ENCODE peak calls at places on chromosome 21, in six cellular contexts. One of them, this sample, is unnamed.

GRCh38 chr21:31732891-31733520 is 1.1 kb upstream of the SCAF4 start:
- DNase-seq in sigmoid colon: peak; percentile 66
- DNase-seq in stomach: no peak
- DNase-seq in HFFc6: no peak
- DNase-seq in tibial artery: no peak
- DNase-seq in GM06990: no peak
- DNase-seq in this sample: no peak

GRCh38 chr21:15850645-15851044 is 120.9 kb downstream of the USP25 start:
- DNase-seq in HFFc6: peak; percentile 41
- DNase-seq in sigmoid colon: no peak
- DNase-seq in GM06990: no peak
- DNase-seq in stomach: no peak
- DNase-seq in tibial artery: no peak
- DNase-seq in this sample: no peak

GRCh38 chr21:31772674-31773555 is 41.0 kb upstream of the SCAF4 start:
- DNase-seq in HFFc6: no peak
- DNase-seq in stomach: no peak
- DNase-seq in tibial artery: no peak
- DNase-seq in sigmoid colon: no peak
- DNase-seq in GM06990: peak; percentile 67
- DNase-seq in this sample: no peak

GRCh38 chr21:46457801-46458314 is 833 bp upstream of the DIP2A start:
- DNase-seq in GM06990: no peak
- DNase-seq in tibial artery: peak; percentile 40
- DNase-seq in stomach: peak; percentile 30
- DNase-seq in sigmoid colon: peak; percentile 77
- DNase-seq in HFFc6: peak; percentile 43
- DNase-seq in this sample: no peak

GRCh38 chr21:15730484-15731242 is 881 bp downstream of the USP25 start:
- DNase-seq in HFFc6: no peak
- DNase-seq in stomach: no peak
- DNase-seq in GM06990: no peak
- DNase-seq in sigmoid colon: no peak
- DNase-seq in tibial artery: peak; percentile 26
- DNase-seq in this sample: no peak

GRCh38 chr21:29185172-29185571 is 54.7 kb downstream of the MAP3K7CL start:
- DNase-seq in sigmoid colon: no peak
- DNase-seq in stomach: no peak
- DNase-seq in GM06990: no peak
- DNase-seq in HFFc6: no peak
- DNase-seq in tibial artery: no peak
- DNase-seq in this sample: no peak

GRCh38 chr21:17387030-17387617 is 125.7 kb upstream of the CXADR start:
- DNase-seq in GM06990: no peak
- DNase-seq in HFFc6: peak; percentile 57
- DNase-seq in stomach: peak; percentile 54
- DNase-seq in sigmoid colon: no peak
- DNase-seq in tibial artery: no peak
- DNase-seq in this sample: peak; percentile 35

GRCh38 chr21:32335601-32336575 is 37.2 kb downstream of the MRAP start:
- DNase-seq in tibial artery: no peak
- DNase-seq in HFFc6: no peak
- DNase-seq in sigmoid colon: no peak
- DNase-seq in stomach: no peak
- DNase-seq in GM06990: no peak
- DNase-seq in this sample: no peak

GRCh38 chr21:46503922-46504539 is 45.3 kb downstream of the DIP2A start:
- DNase-seq in sigmoid colon: no peak
- DNase-seq in stomach: no peak
- DNase-seq in GM06990: peak; percentile 55
- DNase-seq in HFFc6: no peak
- DNase-seq in tibial artery: no peak
- DNase-seq in this sample: no peak

GRCh38 chr21:9839011-9839661 is 682.2 kb upstream of the TPTE start:
- DNase-seq in HFFc6: no peak
- DNase-seq in stomach: no peak
- DNase-seq in tibial artery: no peak
- DNase-seq in GM06990: no peak
- DNase-seq in sigmoid colon: peak; percentile 70
- DNase-seq in this sample: no peak

GRCh38 chr21:46188226-46189212 is 4.3 kb upstream of the SPATC1L start:
- DNase-seq in HFFc6: peak; percentile 61
- DNase-seq in tibial artery: no peak
- DNase-seq in stomach: no peak
- DNase-seq in sigmoid colon: peak; percentile 86
- DNase-seq in GM06990: no peak
- DNase-seq in this sample: peak; percentile 17

GRCh38 chr21:16137106-16137505 is 407.3 kb downstream of the USP25 start:
- DNase-seq in tibial artery: no peak
- DNase-seq in GM06990: no peak
- DNase-seq in sigmoid colon: no peak
- DNase-seq in HFFc6: no peak
- DNase-seq in stomach: no peak
- DNase-seq in this sample: no peak

GRCh38 chr21:17444828-17445227 is 68.0 kb upstream of the CXADR start:
- DNase-seq in GM06990: no peak
- DNase-seq in tibial artery: no peak
- DNase-seq in stomach: no peak
- DNase-seq in HFFc6: no peak
- DNase-seq in sigmoid colon: no peak
- DNase-seq in this sample: no peak

GRCh38 chr21:46011267-46011967 is 29.8 kb downstream of the COL6A1 start:
- DNase-seq in HFFc6: no peak
- DNase-seq in GM06990: no peak
- DNase-seq in tibial artery: no peak
- DNase-seq in stomach: peak; percentile 20
- DNase-seq in sigmoid colon: no peak
- DNase-seq in this sample: no peak

GRCh38 chr21:26437326-26438009 is 135.6 kb downstream of the CYYR1 start:
- DNase-seq in GM06990: no peak
- DNase-seq in sigmoid colon: no peak
- DNase-seq in tibial artery: no peak
- DNase-seq in HFFc6: no peak
- DNase-seq in stomach: no peak
- DNase-seq in this sample: no peak

GRCh38 chr21:46325073-46325912 is 1.3 kb downstream of the PCNT start:
- DNase-seq in stomach: peak; percentile 37
- DNase-seq in tibial artery: peak; percentile 20
- DNase-seq in HFFc6: peak; percentile 41
- DNase-seq in sigmoid colon: peak; percentile 75
- DNase-seq in GM06990: peak; percentile 63
- DNase-seq in this sample: no peak

DNA sequence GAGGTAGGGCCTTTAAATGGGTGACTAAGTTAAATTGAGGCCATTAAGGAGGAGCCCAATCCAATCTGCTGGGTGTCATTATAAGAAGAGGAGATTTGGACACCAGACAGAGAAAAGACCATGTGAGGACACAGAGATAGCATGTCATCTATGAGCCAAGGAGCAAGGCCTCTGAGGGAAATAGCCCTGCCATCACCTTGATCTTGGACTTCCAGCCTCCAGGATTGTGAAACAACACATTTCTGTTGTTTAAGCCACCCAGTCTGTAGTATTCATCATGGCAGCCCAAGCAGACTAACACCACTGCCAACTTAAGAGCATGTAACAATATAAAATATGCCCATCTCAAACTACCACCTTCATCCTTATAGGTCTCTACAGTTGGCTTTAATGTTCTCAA is 38.4 kb upstream of the KCNE1 start:
- DNase-seq in HFFc6: no peak
- DNase-seq in sigmoid colon: no peak
- DNase-seq in tibial artery: no peak
- DNase-seq in stomach: no peak
- DNase-seq in GM06990: no peak
- DNase-seq in this sample: no peak
- TF ChIP-seq CTCF in HFFc6: no peak
- TF ChIP-seq CTCF in sigmoid colon: no peak
- TF ChIP-seq CTCF in tibial artery: no peak
- TF ChIP-seq CTCF in stomach: no peak
- TF ChIP-seq CTCF in GM06990: no peak
- TF ChIP-seq CTCF in this sample: no peak

GRCh38 chr21:38965241-38965640 is 159.5 kb downstream of the ETS2 start:
- DNase-seq in HFFc6: peak; percentile 56
- DNase-seq in tibial artery: no peak
- DNase-seq in GM06990: no peak
- DNase-seq in stomach: no peak
- DNase-seq in sigmoid colon: no peak
- DNase-seq in this sample: no peak

GRCh38 chr21:38968887-38969543 is 163.3 kb downstream of the ETS2 start:
- DNase-seq in GM06990: no peak
- DNase-seq in tibial artery: no peak
- DNase-seq in sigmoid colon: no peak
- DNase-seq in HFFc6: no peak
- DNase-seq in stomach: no peak
- DNase-seq in this sample: no peak

GRCh38 chr21:38970765-38971164 is 165.0 kb downstream of the ETS2 start:
- DNase-seq in HFFc6: no peak
- DNase-seq in GM06990: no peak
- DNase-seq in stomach: no peak
- DNase-seq in sigmoid colon: no peak
- DNase-seq in tibial artery: no peak
- DNase-seq in this sample: no peak

GRCh38 chr21:38963006-38963405 is 157.3 kb downstream of the ETS2 start:
- DNase-seq in tibial artery: no peak
- DNase-seq in GM06990: no peak
- DNase-seq in stomach: no peak
- DNase-seq in HFFc6: no peak
- DNase-seq in sigmoid colon: no peak
- DNase-seq in this sample: no peak

GRCh38 chr21:38965910-38966504 is 160.3 kb downstream of the ETS2 start:
- DNase-seq in sigmoid colon: no peak
- DNase-seq in stomach: peak; percentile 81
- DNase-seq in HFFc6: peak; percentile 76
- DNase-seq in tibial artery: no peak
- DNase-seq in GM06990: no peak
- DNase-seq in this sample: peak; percentile 39
- TF ChIP-seq CTCF in sigmoid colon: no peak
- TF ChIP-seq CTCF in stomach: no peak
- TF ChIP-seq CTCF in HFFc6: no peak
- TF ChIP-seq CTCF in tibial artery: no peak
- TF ChIP-seq CTCF in GM06990: no peak
- TF ChIP-seq CTCF in this sample: no peak

GRCh38 chr21:37717534-37717933 is 198.7 kb downstream of the KCNJ6 start:
- DNase-seq in GM06990: no peak
- DNase-seq in HFFc6: no peak
- DNase-seq in stomach: no peak
- DNase-seq in tibial artery: no peak
- DNase-seq in sigmoid colon: no peak
- DNase-seq in this sample: no peak
- TF ChIP-seq CTCF in GM06990: no peak
- TF ChIP-seq CTCF in HFFc6: peak; percentile 38
- TF ChIP-seq CTCF in stomach: no peak
- TF ChIP-seq CTCF in tibial artery: no peak
- TF ChIP-seq CTCF in sigmoid colon: no peak
- TF ChIP-seq CTCF in this sample: no peak

GRCh38 chr21:41832230-41833137 is 46.7 kb downstream of the PRDM15 start:
- DNase-seq in tibial artery: no peak
- DNase-seq in HFFc6: no peak
- DNase-seq in stomach: no peak
- DNase-seq in sigmoid colon: no peak
- DNase-seq in GM06990: no peak
- DNase-seq in this sample: no peak
- TF ChIP-seq CTCF in tibial artery: no peak
- TF ChIP-seq CTCF in HFFc6: peak; percentile 14
- TF ChIP-seq CTCF in stomach: no peak
- TF ChIP-seq CTCF in sigmoid colon: no peak
- TF ChIP-seq CTCF in GM06990: no peak
- TF ChIP-seq CTCF in this sample: no peak

DNA sequence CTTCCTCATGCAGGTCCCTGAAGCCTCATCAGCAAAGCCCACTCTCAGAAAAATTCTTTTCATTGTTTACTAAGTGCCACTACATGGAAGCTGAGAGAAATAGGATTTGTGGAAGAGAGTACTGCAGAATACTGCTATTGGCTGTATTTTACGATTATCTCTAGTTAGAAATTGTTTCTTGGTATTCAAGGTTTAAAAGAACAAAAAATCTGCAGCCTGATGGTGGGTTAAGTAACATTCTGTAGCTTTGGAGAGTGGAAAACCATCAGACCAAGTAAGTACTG is 27.3 kb downstream of the PTTG1IP start:
- DNase-seq in GM06990: no peak
- DNase-seq in HFFc6: no peak
- DNase-seq in tibial artery: no peak
- DNase-seq in stomach: no peak
- DNase-seq in sigmoid colon: no peak
- DNase-seq in this sample: no peak
- TF ChIP-seq CTCF in GM06990: no peak
- TF ChIP-seq CTCF in HFFc6: no peak
- TF ChIP-seq CTCF in tibial artery: no peak
- TF ChIP-seq CTCF in stomach: no peak
- TF ChIP-seq CTCF in sigmoid colon: peak; percentile 19
- TF ChIP-seq CTCF in this sample: no peak

GRCh38 chr21:42571391-42572150 is 57.9 kb downstream of the SLC37A1 start:
- DNase-seq in stomach: no peak
- DNase-seq in GM06990: no peak
- DNase-seq in HFFc6: no peak
- DNase-seq in sigmoid colon: peak; percentile 45
- DNase-seq in tibial artery: peak; percentile 17
- DNase-seq in this sample: no peak

GRCh38 chr21:42576639-42577038 is 63.0 kb downstream of the SLC37A1 start:
- DNase-seq in tibial artery: no peak
- DNase-seq in HFFc6: no peak
- DNase-seq in GM06990: no peak
- DNase-seq in sigmoid colon: no peak
- DNase-seq in stomach: no peak
- DNase-seq in this sample: no peak

GRCh38 chr21:42572906-42573495 is 59.3 kb downstream of the SLC37A1 start:
- DNase-seq in GM06990: no peak
- DNase-seq in sigmoid colon: peak; percentile 37
- DNase-seq in stomach: peak; percentile 17
- DNase-seq in HFFc6: no peak
- DNase-seq in tibial artery: peak; percentile 3
- DNase-seq in this sample: no peak

GRCh38 chr21:42575111-42575510 is 61.5 kb downstream of the SLC37A1 start:
- DNase-seq in GM06990: no peak
- DNase-seq in stomach: no peak
- DNase-seq in HFFc6: no peak
- DNase-seq in sigmoid colon: no peak
- DNase-seq in tibial artery: peak; percentile 4
- DNase-seq in this sample: no peak

DNA sequence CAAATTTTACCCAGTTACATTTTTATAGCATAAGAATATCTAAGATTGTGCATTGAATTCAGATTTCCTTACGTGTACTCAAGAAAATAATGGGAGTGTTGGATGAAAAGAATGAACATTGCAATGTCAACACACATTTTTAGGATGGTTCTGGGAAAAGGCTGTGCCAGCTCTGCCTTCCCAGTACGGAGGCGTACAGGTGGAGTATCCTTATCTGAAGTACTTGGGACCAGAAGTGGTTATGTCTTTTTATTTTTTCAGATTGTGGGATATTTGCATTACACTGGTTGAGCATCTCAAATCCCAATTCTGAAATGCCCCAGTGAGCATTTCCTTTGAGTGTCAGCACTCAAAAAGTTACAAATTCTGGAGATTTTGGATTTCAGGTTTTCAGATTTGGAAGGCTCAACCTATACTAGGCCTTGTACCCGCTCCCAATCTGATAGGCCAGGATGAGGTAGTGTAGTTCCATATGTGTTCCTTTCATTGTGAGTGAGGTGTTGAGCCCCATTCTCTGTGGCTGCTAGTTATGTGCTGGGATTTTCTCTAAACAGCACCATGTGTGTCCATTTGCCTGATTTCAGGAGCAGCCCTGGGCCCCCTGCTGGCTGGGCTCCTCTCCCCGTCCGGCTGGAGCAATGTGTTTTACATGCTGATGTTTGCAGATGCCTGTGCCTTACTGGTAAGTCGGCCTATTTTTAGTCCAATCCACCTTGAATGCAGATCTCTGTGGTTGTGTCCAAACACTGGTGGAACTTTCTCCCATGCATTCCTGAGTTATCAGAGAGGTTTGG is 60.8 kb downstream of the SLC37A1 start:
- DNase-seq in tibial artery: no peak
- DNase-seq in stomach: peak; percentile 25
- DNase-seq in HFFc6: no peak
- DNase-seq in sigmoid colon: peak; percentile 53
- DNase-seq in GM06990: no peak
- DNase-seq in this sample: no peak
- TF ChIP-seq CTCF in tibial artery: no peak
- TF ChIP-seq CTCF in stomach: no peak
- TF ChIP-seq CTCF in HFFc6: peak; percentile 22
- TF ChIP-seq CTCF in sigmoid colon: no peak
- TF ChIP-seq CTCF in GM06990: no peak
- TF ChIP-seq CTCF in this sample: no peak

This sample was measured in omental fat pad.